ENCODE peak calls at places on chromosomes 6 and 20, in six cellular contexts. F is transverse colon, A is NCI-H1694, P is M059J, Q is occipital lobe, B is endodermal cell. D is an unnamed sample.
A peak's percentile ranks its signal among the peaks of the same experiment; 100 is the strongest.

GRCh38 chr6:30167101-30167500 is 3.8 kb downstream of the TRIM15 start:
- DNase-seq in A (no peak), Q (no peak), P (no peak), B (no peak), F (no peak), D (no peak)

GRCh38 chr6:47138046-47138445 is 95.9 kb upstream of the ADGRF1 start:
- DNase-seq in F (no peak), P (peak; percentile 25), A (no peak), Q (no peak), B (no peak), D (peak; percentile 74)

GRCh38 chr20:24838551-24839530 is 110.2 kb upstream of the CST7 start:
- DNase-seq in P (peak; percentile 75), F (no peak), B (no peak), A (no peak), Q (no peak), D (no peak)

GRCh38 chr6:14470697-14471096 is 353.1 kb downstream of the CD83 start:
- DNase-seq in F (no peak), A (no peak), P (no peak), Q (no peak), B (no peak), D (no peak)

GRCh38 chr6:170025341-170026271 is 265.3 kb downstream of the DLL1 start:
- DNase-seq in A (no peak), Q (no peak), P (no peak), B (peak; percentile 32), F (no peak), D (no peak)

GRCh38 chr20:57323034-57323433 is 6.6 kb upstream of the SPO11 start:
- DNase-seq in F (peak; percentile 18), Q (peak; percentile 29), A (no peak), B (peak; percentile 96), P (peak; percentile 49), D (peak; percentile 5)

GRCh38 chr20:49666906-49667305 is 46.8 kb downstream of the B4GALT5 start:
- DNase-seq in F (no peak), Q (no peak), A (no peak), B (no peak), P (no peak), D (no peak)

GRCh38 chr6:1347187-1347560 is 35.3 kb downstream of the FOXQ1 start:
- DNase-seq in P (no peak), F (no peak), B (peak; percentile 54), A (no peak), Q (no peak), D (no peak)

GRCh38 chr6:63839485-63839884 is 203.9 kb downstream of the PHF3 start:
- DNase-seq in Q (no peak), P (peak; percentile 79), F (no peak), B (no peak), A (no peak), D (peak; percentile 46)

GRCh38 chr20:48625136-48625900 is 202.5 kb downstream of the PREX1 start:
- DNase-seq in F (no peak), B (no peak), A (no peak), Q (no peak), P (no peak), D (no peak)

GRCh38 chr6:118283759-118284158 is 264.3 kb upstream of the PLN start:
- DNase-seq in Q (no peak), A (peak; percentile 66), P (peak; percentile 52), B (peak; percentile 55), F (peak; percentile 9), D (peak; percentile 80)

GRCh38 chr6:148747493-148748160 is 797 bp downstream of the UST start:
- DNase-seq in Q (no peak), P (peak; percentile 51), A (no peak), F (peak; percentile 53), B (peak; percentile 93), D (peak; percentile 28)

GRCh38 chr6:170405311-170405975 is 98.9 kb downstream of the FAM120B start:
- DNase-seq in B (no peak), Q (no peak), A (no peak), P (peak; percentile 98), F (no peak), D (peak; percentile 94)

GRCh38 chr20:60630609-60631008 is 621.5 kb upstream of the CDH4 start:
- DNase-seq in Q (no peak), P (no peak), B (peak; percentile 57), F (no peak), A (no peak), D (no peak)

D was measured in fibroblast of pulmonary artery.